ENCODE peak calls at places on chromosomes 5 and 9, in four cellular contexts. T is transverse colon, X is ovary, A is Peyer's patch. W is an unnamed sample.

GRCh38 chr5:158858746-158859145 is 241.0 kb downstream of the EBF1 start:
- DNase-seq in A (no peak), X (no peak), T (no peak), W (no peak)

GRCh38 chr5:14349029-14349428 is 205.9 kb downstream of the TRIO start:
- DNase-seq in X (no peak), A (no peak), T (no peak), W (no peak)

GRCh38 chr5:1515311-1515920 is 8.3 kb downstream of the LPCAT1 start:
- DNase-seq in T (peak), X (peak), A (peak), W (peak)

GRCh38 chr9:96509848-96510247 is 59.9 kb downstream of the HABP4 start:
- DNase-seq in T (no peak), X (no peak), A (no peak), W (no peak)

GRCh38 chr5:1765141-1765879 is 34.3 kb downstream of the MRPL36 start:
- DNase-seq in A (no peak), T (peak), X (no peak), W (peak)

GRCh38 chr9:133935328-133936040 is 56.6 kb downstream of the VAV2 start:
- DNase-seq in X (peak), A (peak), T (peak), W (peak)

GRCh38 chr5:1441166-1441865 is 3.9 kb downstream of the SLC6A3 start:
- DNase-seq in A (peak), T (no peak), X (no peak), W (no peak)

GRCh38 chr9:131677445-131678180 is 62.3 kb downstream of the RAPGEF1 start:
- DNase-seq in A (no peak), X (no peak), T (peak), W (no peak)

GRCh38 chr5:139385061-139385889 is 2.2 kb upstream of the SLC23A1 start:
- DNase-seq in A (peak), T (peak), X (no peak), W (peak)

GRCh38 chr5:135075621-135076585 is 41.9 kb upstream of the PITX1 start:
- DNase-seq in X (no peak), A (peak), T (no peak), W (no peak)

GRCh38 chr9:38240051-38240450 is 152.5 kb upstream of the ALDH1B1 start:
- DNase-seq in T (no peak), A (no peak), X (no peak), W (no peak)

GRCh38 chr5:41508696-41509398 is 1.6 kb downstream of the PLCXD3 start:
- DNase-seq in A (no peak), T (no peak), X (peak), W (no peak)

GRCh38 chr5:66307647-66308257 is 163.7 kb downstream of the SREK1 start:
- DNase-seq in X (no peak), A (no peak), T (no peak), W (peak)

GRCh38 chr5:135560858-135561257 is 17.9 kb downstream of the CXCL14 start:
- DNase-seq in A (peak), T (peak), X (peak), W (peak)

GRCh38 chr5:84383816-84384603 is 670 bp downstream of the EDIL3 start:
- DNase-seq in A (peak), X (no peak), T (peak), W (no peak)

GRCh38 chr9:27924502-27924901 is 351.2 kb upstream of the C9orf72 start:
- DNase-seq in X (no peak), A (no peak), T (no peak), W (no peak)

GRCh38 chr5:154849791-154850201 is 607 bp downstream of the FAXDC2 start:
- DNase-seq in T (no peak), X (no peak), A (no peak), W (no peak)

GRCh38 chr9:16475257-16475656 is 395.2 kb downstream of the BNC2 start:
- DNase-seq in T (no peak), X (no peak), A (no peak), W (no peak)

GRCh38 chr9:111994831-111995458 is 98.3 kb downstream of the UGCG start:
- DNase-seq in X (no peak), T (no peak), A (no peak), W (no peak)

GRCh38 chr9:89109666-89110065 is 69.0 kb downstream of the SHC3 start:
- DNase-seq in T (no peak), A (no peak), X (no peak), W (no peak)

GRCh38 chr9:91857831-91858669 is 92.0 kb downstream of the ROR2 start:
- DNase-seq in T (no peak), A (no peak), X (no peak), W (no peak)

GRCh38 chr5:6545770-6546690 is 86.8 kb downstream of the NSUN2 start:
- DNase-seq in X (no peak), T (no peak), A (no peak), W (no peak)

GRCh38 chr5:14063117-14063516 is 80.0 kb upstream of the TRIO start:
- DNase-seq in A (no peak), X (no peak), T (no peak), W (no peak)

GRCh38 chr9:89714316-89714715 is 109.5 kb downstream of the GADD45G start:
- DNase-seq in A (no peak), T (peak), X (peak), W (no peak)

GRCh38 chr9:129053020-129053419 is 16.6 kb downstream of the MIGA2 start:
- DNase-seq in X (no peak), T (no peak), A (no peak), W (no peak)

GRCh38 chr5:134948929-134949328 is 18.8 kb upstream of the CATSPER3 start:
- DNase-seq in A (no peak), T (peak), X (peak), W (no peak)

GRCh38 chr9:347667-348292 is 133.1 kb downstream of the DOCK8 start:
- DNase-seq in T (no peak), A (no peak), X (no peak), W (no peak)

GRCh38 chr5:37869221-37869620 is 29.4 kb upstream of the GDNF start:
- DNase-seq in A (no peak), T (no peak), X (no peak), W (no peak)

GRCh38 chr5:174735498-174736350 is 11.3 kb downstream of the MSX2 start:
- DNase-seq in T (no peak), X (no peak), A (peak), W (no peak)

GRCh38 chr9:124042168-124042775 is 30.7 kb downstream of the LHX2 start:
- DNase-seq in T (no peak), X (no peak), A (no peak), W (no peak)

GRCh38 chr5:52655163-52655562 is 132.6 kb upstream of the ITGA1 start:
- DNase-seq in A (no peak), X (no peak), T (no peak), W (no peak)

GRCh38 chr5:143164557-143164956 is 238.9 kb downstream of the NR3C1 start:
- DNase-seq in A (no peak), X (no peak), T (no peak), W (no peak)

GRCh38 chr5:69234457-69235268 is at the start of gene CDK7:
- DNase-seq in A (peak), T (peak), X (peak), W (peak)
- TF ChIP-seq POLR2A in A (peak), T (peak), X (no peak), W (peak)

DNA sequence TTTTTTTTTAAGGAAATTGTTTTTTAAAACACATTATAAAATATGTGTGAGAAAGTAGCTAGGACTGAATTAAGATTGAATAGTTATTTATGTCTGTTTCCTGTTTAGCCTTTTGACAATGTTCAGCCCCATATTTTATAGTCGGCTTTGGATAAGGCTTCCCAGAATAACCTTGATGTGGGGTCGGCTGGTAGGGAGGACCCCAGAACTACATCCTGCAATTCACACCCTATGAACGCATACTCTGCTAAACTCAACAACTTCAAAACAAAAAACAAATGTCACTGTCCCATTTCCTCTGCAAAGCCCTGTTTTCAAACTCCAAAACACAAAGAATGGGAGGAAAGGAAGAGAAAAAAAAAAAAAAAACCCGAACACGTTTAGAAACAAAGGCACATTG is 63.1 kb downstream of the ARL15 start:
- DNase-seq in T (no peak), X (no peak), A (no peak), W (no peak)
- H3K27ac ChIP-seq in T (no peak), X (no peak), A (no peak), W (no peak)

DNA sequence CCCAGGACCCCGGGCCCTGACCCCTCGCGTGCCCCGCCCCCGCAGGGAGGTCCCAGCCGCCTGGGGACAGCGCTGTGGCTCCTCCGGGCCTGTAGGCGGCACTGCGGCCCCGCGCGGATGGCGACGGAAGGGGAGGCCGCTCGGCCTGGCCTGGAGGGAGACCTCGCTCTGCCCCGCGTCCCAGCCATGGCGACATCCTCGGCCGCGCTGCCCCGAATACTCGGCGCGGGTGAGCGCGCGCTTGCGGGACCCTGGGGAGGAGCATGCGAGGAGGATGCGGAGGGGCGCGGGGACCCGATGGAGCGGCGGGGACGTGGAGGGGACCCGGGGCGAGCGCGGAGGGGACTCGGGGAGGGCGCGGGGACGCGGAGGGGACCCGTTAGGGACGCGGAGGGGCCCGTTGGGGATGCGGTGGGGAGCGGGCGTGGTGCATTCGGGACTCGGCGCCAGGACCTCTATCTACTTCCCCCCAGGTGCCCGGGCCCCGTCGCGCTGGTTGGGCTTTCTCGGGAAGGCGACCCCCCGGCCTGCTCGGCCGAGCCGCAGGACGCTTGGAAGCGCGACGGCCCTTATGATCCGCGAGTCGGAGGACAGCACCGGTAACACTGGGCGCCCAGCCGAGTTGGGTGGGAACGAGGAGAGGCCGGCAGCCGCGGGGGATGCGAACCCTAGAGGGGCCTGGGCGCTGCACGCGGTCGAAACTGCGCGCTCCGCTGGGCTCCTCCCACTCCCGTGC is at the start of gene MRPS2:
- DNase-seq in A (peak), T (peak), X (peak), W (peak)
- TF ChIP-seq POLR2A in A (peak), T (peak), X (no peak), W (peak)

DNA sequence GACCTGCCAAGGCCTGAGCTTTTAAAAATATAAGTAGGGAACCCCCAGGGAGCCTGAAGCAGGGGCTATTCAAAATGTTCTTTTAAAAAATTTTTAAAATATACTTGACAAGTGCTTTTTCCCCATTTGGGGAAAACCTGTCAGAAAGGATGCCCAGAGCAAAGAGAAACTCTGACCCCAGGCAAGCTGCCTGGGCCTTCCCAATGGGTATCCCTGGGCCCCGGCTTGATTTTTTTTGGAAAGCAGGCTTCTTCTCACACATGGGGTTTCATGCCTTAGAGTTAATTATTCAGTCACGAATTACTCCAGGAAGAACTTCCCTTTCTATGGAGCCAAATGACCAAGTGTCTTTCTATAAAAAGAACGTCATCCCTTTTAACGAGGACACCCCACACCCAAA is 203.0 kb downstream of the SLIT3 start:
- DNase-seq in A (no peak), T (no peak), X (no peak), W (no peak)
- H3K27ac ChIP-seq in A (no peak), T (no peak), X (no peak), W (no peak)